ENCODE peak calls at places on chromosomes 11 and 22, in nine cellular contexts. One of them, this sample, is unnamed.

GRCh38 chr22:38431266-38432010 is 23.6 kb downstream of the KCNJ4 start:
- DNase-seq in memory B cell: no peak
- DNase-seq in naive thymus-derived CD4-positive, alpha-beta T cell: no peak
- DNase-seq in right lobe of liver: no peak
- DNase-seq in stimulated activated CD8-positive, alpha-beta memory T cell treated with anti-CD3 and anti-CD28 coated beads, Interleukin-7, amount 100 ng/mL, for 1 hour: no peak
- DNase-seq in NCI-H446: no peak
- DNase-seq in fibroblast of lung: no peak
- DNase-seq in type B pancreatic cell: no peak
- DNase-seq in RPMI7951: no peak
- DNase-seq in this sample: no peak

GRCh38 chr22:32628626-32629587 is 154.3 kb downstream of the FBXO7 start:
- DNase-seq in fibroblast of lung: no peak
- DNase-seq in NCI-H446: no peak
- DNase-seq in naive thymus-derived CD4-positive, alpha-beta T cell: no peak
- DNase-seq in memory B cell: no peak
- DNase-seq in right lobe of liver: peak
- DNase-seq in RPMI7951: peak
- DNase-seq in stimulated activated CD8-positive, alpha-beta memory T cell treated with anti-CD3 and anti-CD28 coated beads, Interleukin-7, amount 100 ng/mL, for 1 hour: no peak
- DNase-seq in type B pancreatic cell: no peak
- DNase-seq in this sample: no peak

GRCh38 chr11:2368851-2369180 is 8.3 kb upstream of the CD81 start:
- DNase-seq in memory B cell: no peak
- DNase-seq in RPMI7951: no peak
- DNase-seq in fibroblast of lung: no peak
- DNase-seq in stimulated activated CD8-positive, alpha-beta memory T cell treated with anti-CD3 and anti-CD28 coated beads, Interleukin-7, amount 100 ng/mL, for 1 hour: no peak
- DNase-seq in naive thymus-derived CD4-positive, alpha-beta T cell: no peak
- DNase-seq in right lobe of liver: no peak
- DNase-seq in type B pancreatic cell: no peak
- DNase-seq in NCI-H446: no peak
- DNase-seq in this sample: peak

GRCh38 chr11:58775066-58775708 is 43.4 kb upstream of the GLYAT start:
- DNase-seq in stimulated activated CD8-positive, alpha-beta memory T cell treated with anti-CD3 and anti-CD28 coated beads, Interleukin-7, amount 100 ng/mL, for 1 hour: no peak
- DNase-seq in type B pancreatic cell: no peak
- DNase-seq in RPMI7951: no peak
- DNase-seq in naive thymus-derived CD4-positive, alpha-beta T cell: no peak
- DNase-seq in right lobe of liver: no peak
- DNase-seq in memory B cell: no peak
- DNase-seq in fibroblast of lung: no peak
- DNase-seq in NCI-H446: no peak
- DNase-seq in this sample: no peak

GRCh38 chr11:62614275-62614674 is 1.2 kb downstream of the ROM1 start:
- DNase-seq in type B pancreatic cell: no peak
- DNase-seq in right lobe of liver: no peak
- DNase-seq in memory B cell: no peak
- DNase-seq in RPMI7951: no peak
- DNase-seq in NCI-H446: no peak
- DNase-seq in fibroblast of lung: no peak
- DNase-seq in naive thymus-derived CD4-positive, alpha-beta T cell: no peak
- DNase-seq in stimulated activated CD8-positive, alpha-beta memory T cell treated with anti-CD3 and anti-CD28 coated beads, Interleukin-7, amount 100 ng/mL, for 1 hour: no peak
- DNase-seq in this sample: no peak

GRCh38 chr11:36022891-36023290 is 79.0 kb downstream of the LDLRAD3 start:
- DNase-seq in type B pancreatic cell: no peak
- DNase-seq in fibroblast of lung: no peak
- DNase-seq in right lobe of liver: no peak
- DNase-seq in RPMI7951: no peak
- DNase-seq in NCI-H446: no peak
- DNase-seq in stimulated activated CD8-positive, alpha-beta memory T cell treated with anti-CD3 and anti-CD28 coated beads, Interleukin-7, amount 100 ng/mL, for 1 hour: no peak
- DNase-seq in naive thymus-derived CD4-positive, alpha-beta T cell: no peak
- DNase-seq in memory B cell: no peak
- DNase-seq in this sample: no peak

GRCh38 chr22:49960967-49961600 is 512 bp downstream of the PIM3 start:
- DNase-seq in memory B cell: peak
- DNase-seq in right lobe of liver: peak
- DNase-seq in NCI-H446: no peak
- DNase-seq in type B pancreatic cell: no peak
- DNase-seq in stimulated activated CD8-positive, alpha-beta memory T cell treated with anti-CD3 and anti-CD28 coated beads, Interleukin-7, amount 100 ng/mL, for 1 hour: no peak
- DNase-seq in naive thymus-derived CD4-positive, alpha-beta T cell: no peak
- DNase-seq in RPMI7951: peak
- DNase-seq in fibroblast of lung: peak
- DNase-seq in this sample: peak

GRCh38 chr11:76752321-76753175 is 30.6 kb upstream of the TSKU start:
- DNase-seq in RPMI7951: peak
- DNase-seq in right lobe of liver: no peak
- DNase-seq in NCI-H446: no peak
- DNase-seq in memory B cell: no peak
- DNase-seq in fibroblast of lung: peak
- DNase-seq in stimulated activated CD8-positive, alpha-beta memory T cell treated with anti-CD3 and anti-CD28 coated beads, Interleukin-7, amount 100 ng/mL, for 1 hour: no peak
- DNase-seq in naive thymus-derived CD4-positive, alpha-beta T cell: no peak
- DNase-seq in type B pancreatic cell: no peak
- DNase-seq in this sample: peak

GRCh38 chr22:36658900-36659299 is 44.7 kb downstream of the CACNG2 start:
- DNase-seq in right lobe of liver: no peak
- DNase-seq in stimulated activated CD8-positive, alpha-beta memory T cell treated with anti-CD3 and anti-CD28 coated beads, Interleukin-7, amount 100 ng/mL, for 1 hour: no peak
- DNase-seq in NCI-H446: no peak
- DNase-seq in memory B cell: no peak
- DNase-seq in naive thymus-derived CD4-positive, alpha-beta T cell: no peak
- DNase-seq in fibroblast of lung: peak
- DNase-seq in RPMI7951: peak
- DNase-seq in type B pancreatic cell: no peak
- DNase-seq in this sample: no peak

GRCh38 chr11:66637557-66638176 is 836 bp upstream of the RBM4 start:
- DNase-seq in type B pancreatic cell: no peak
- DNase-seq in stimulated activated CD8-positive, alpha-beta memory T cell treated with anti-CD3 and anti-CD28 coated beads, Interleukin-7, amount 100 ng/mL, for 1 hour: no peak
- DNase-seq in fibroblast of lung: no peak
- DNase-seq in naive thymus-derived CD4-positive, alpha-beta T cell: no peak
- DNase-seq in memory B cell: no peak
- DNase-seq in right lobe of liver: no peak
- DNase-seq in NCI-H446: no peak
- DNase-seq in RPMI7951: peak
- DNase-seq in this sample: no peak

GRCh38 chr11:69374110-69374981 is 80.4 kb downstream of the MYEOV start:
- DNase-seq in stimulated activated CD8-positive, alpha-beta memory T cell treated with anti-CD3 and anti-CD28 coated beads, Interleukin-7, amount 100 ng/mL, for 1 hour: no peak
- DNase-seq in RPMI7951: no peak
- DNase-seq in memory B cell: no peak
- DNase-seq in fibroblast of lung: no peak
- DNase-seq in type B pancreatic cell: peak
- DNase-seq in NCI-H446: no peak
- DNase-seq in naive thymus-derived CD4-positive, alpha-beta T cell: no peak
- DNase-seq in right lobe of liver: peak
- DNase-seq in this sample: peak

GRCh38 chr22:28029201-28029948 is 110.3 kb upstream of the PITPNB start:
- DNase-seq in NCI-H446: peak
- DNase-seq in type B pancreatic cell: no peak
- DNase-seq in right lobe of liver: no peak
- DNase-seq in stimulated activated CD8-positive, alpha-beta memory T cell treated with anti-CD3 and anti-CD28 coated beads, Interleukin-7, amount 100 ng/mL, for 1 hour: no peak
- DNase-seq in memory B cell: no peak
- DNase-seq in naive thymus-derived CD4-positive, alpha-beta T cell: no peak
- DNase-seq in RPMI7951: peak
- DNase-seq in fibroblast of lung: peak
- DNase-seq in this sample: no peak

GRCh38 chr11:86013718-86014117 is 55.2 kb downstream of the PICALM start:
- DNase-seq in right lobe of liver: no peak
- DNase-seq in naive thymus-derived CD4-positive, alpha-beta T cell: no peak
- DNase-seq in NCI-H446: no peak
- DNase-seq in memory B cell: no peak
- DNase-seq in RPMI7951: no peak
- DNase-seq in type B pancreatic cell: no peak
- DNase-seq in stimulated activated CD8-positive, alpha-beta memory T cell treated with anti-CD3 and anti-CD28 coated beads, Interleukin-7, amount 100 ng/mL, for 1 hour: no peak
- DNase-seq in fibroblast of lung: no peak
- DNase-seq in this sample: no peak

GRCh38 chr22:35376728-35377472 is 4.0 kb upstream of the HMOX1 start:
- DNase-seq in stimulated activated CD8-positive, alpha-beta memory T cell treated with anti-CD3 and anti-CD28 coated beads, Interleukin-7, amount 100 ng/mL, for 1 hour: no peak
- DNase-seq in NCI-H446: no peak
- DNase-seq in fibroblast of lung: peak
- DNase-seq in naive thymus-derived CD4-positive, alpha-beta T cell: no peak
- DNase-seq in RPMI7951: peak
- DNase-seq in memory B cell: peak
- DNase-seq in right lobe of liver: peak
- DNase-seq in type B pancreatic cell: peak
- DNase-seq in this sample: peak

GRCh38 chr11:61023086-61024035 is 51.9 kb downstream of the CD6 start:
- DNase-seq in type B pancreatic cell: no peak
- DNase-seq in NCI-H446: no peak
- DNase-seq in naive thymus-derived CD4-positive, alpha-beta T cell: peak
- DNase-seq in fibroblast of lung: no peak
- DNase-seq in stimulated activated CD8-positive, alpha-beta memory T cell treated with anti-CD3 and anti-CD28 coated beads, Interleukin-7, amount 100 ng/mL, for 1 hour: no peak
- DNase-seq in RPMI7951: no peak
- DNase-seq in memory B cell: no peak
- DNase-seq in right lobe of liver: no peak
- DNase-seq in this sample: peak

GRCh38 chr11:116193321-116194114 is 579.3 kb downstream of the BUD13 start:
- DNase-seq in NCI-H446: no peak
- DNase-seq in stimulated activated CD8-positive, alpha-beta memory T cell treated with anti-CD3 and anti-CD28 coated beads, Interleukin-7, amount 100 ng/mL, for 1 hour: no peak
- DNase-seq in RPMI7951: peak
- DNase-seq in fibroblast of lung: peak
- DNase-seq in naive thymus-derived CD4-positive, alpha-beta T cell: no peak
- DNase-seq in right lobe of liver: no peak
- DNase-seq in type B pancreatic cell: peak
- DNase-seq in memory B cell: no peak
- DNase-seq in this sample: no peak

GRCh38 chr11:81255905-81256304 is 1477.8 kb downstream of the FAM181B start:
- DNase-seq in memory B cell: no peak
- DNase-seq in RPMI7951: no peak
- DNase-seq in NCI-H446: no peak
- DNase-seq in fibroblast of lung: peak
- DNase-seq in stimulated activated CD8-positive, alpha-beta memory T cell treated with anti-CD3 and anti-CD28 coated beads, Interleukin-7, amount 100 ng/mL, for 1 hour: no peak
- DNase-seq in type B pancreatic cell: no peak
- DNase-seq in naive thymus-derived CD4-positive, alpha-beta T cell: no peak
- DNase-seq in right lobe of liver: no peak
- DNase-seq in this sample: no peak

GRCh38 chr11:79412761-79413160 is 28.1 kb downstream of the TENM4 start:
- DNase-seq in RPMI7951: no peak
- DNase-seq in NCI-H446: no peak
- DNase-seq in type B pancreatic cell: no peak
- DNase-seq in right lobe of liver: no peak
- DNase-seq in memory B cell: no peak
- DNase-seq in fibroblast of lung: peak
- DNase-seq in naive thymus-derived CD4-positive, alpha-beta T cell: no peak
- DNase-seq in stimulated activated CD8-positive, alpha-beta memory T cell treated with anti-CD3 and anti-CD28 coated beads, Interleukin-7, amount 100 ng/mL, for 1 hour: no peak
- DNase-seq in this sample: no peak

GRCh38 chr11:19168090-19168489 is 33.7 kb downstream of the CSRP3 start:
- DNase-seq in naive thymus-derived CD4-positive, alpha-beta T cell: no peak
- DNase-seq in fibroblast of lung: no peak
- DNase-seq in right lobe of liver: no peak
- DNase-seq in stimulated activated CD8-positive, alpha-beta memory T cell treated with anti-CD3 and anti-CD28 coated beads, Interleukin-7, amount 100 ng/mL, for 1 hour: no peak
- DNase-seq in type B pancreatic cell: no peak
- DNase-seq in RPMI7951: no peak
- DNase-seq in NCI-H446: no peak
- DNase-seq in memory B cell: no peak
- DNase-seq in this sample: no peak

GRCh38 chr11:35173011-35173511 is 34.1 kb downstream of the CD44 start:
- DNase-seq in memory B cell: no peak
- DNase-seq in type B pancreatic cell: no peak
- DNase-seq in stimulated activated CD8-positive, alpha-beta memory T cell treated with anti-CD3 and anti-CD28 coated beads, Interleukin-7, amount 100 ng/mL, for 1 hour: no peak
- DNase-seq in right lobe of liver: peak
- DNase-seq in NCI-H446: no peak
- DNase-seq in naive thymus-derived CD4-positive, alpha-beta T cell: no peak
- DNase-seq in RPMI7951: no peak
- DNase-seq in fibroblast of lung: no peak
- DNase-seq in this sample: no peak

GRCh38 chr11:86942212-86942611 is 13.0 kb downstream of the FZD4 start:
- DNase-seq in type B pancreatic cell: no peak
- DNase-seq in right lobe of liver: no peak
- DNase-seq in RPMI7951: no peak
- DNase-seq in fibroblast of lung: no peak
- DNase-seq in naive thymus-derived CD4-positive, alpha-beta T cell: no peak
- DNase-seq in stimulated activated CD8-positive, alpha-beta memory T cell treated with anti-CD3 and anti-CD28 coated beads, Interleukin-7, amount 100 ng/mL, for 1 hour: no peak
- DNase-seq in NCI-H446: no peak
- DNase-seq in memory B cell: no peak
- DNase-seq in this sample: no peak

GRCh38 chr22:19750666-19751490 is 9.7 kb upstream of the TBX1 start:
- DNase-seq in fibroblast of lung: peak
- DNase-seq in type B pancreatic cell: no peak
- DNase-seq in RPMI7951: no peak
- DNase-seq in stimulated activated CD8-positive, alpha-beta memory T cell treated with anti-CD3 and anti-CD28 coated beads, Interleukin-7, amount 100 ng/mL, for 1 hour: no peak
- DNase-seq in naive thymus-derived CD4-positive, alpha-beta T cell: no peak
- DNase-seq in memory B cell: no peak
- DNase-seq in NCI-H446: no peak
- DNase-seq in right lobe of liver: no peak
- DNase-seq in this sample: no peak

GRCh38 chr11:30560345-30561106 is 25.6 kb downstream of the MPPED2 start:
- DNase-seq in stimulated activated CD8-positive, alpha-beta memory T cell treated with anti-CD3 and anti-CD28 coated beads, Interleukin-7, amount 100 ng/mL, for 1 hour: no peak
- DNase-seq in naive thymus-derived CD4-positive, alpha-beta T cell: no peak
- DNase-seq in memory B cell: no peak
- DNase-seq in type B pancreatic cell: no peak
- DNase-seq in fibroblast of lung: peak
- DNase-seq in NCI-H446: no peak
- DNase-seq in right lobe of liver: no peak
- DNase-seq in RPMI7951: no peak
- DNase-seq in this sample: no peak

GRCh38 chr22:26477341-26477731 is 6.2 kb downstream of the HPS4 start:
- DNase-seq in right lobe of liver: no peak
- DNase-seq in RPMI7951: no peak
- DNase-seq in type B pancreatic cell: no peak
- DNase-seq in stimulated activated CD8-positive, alpha-beta memory T cell treated with anti-CD3 and anti-CD28 coated beads, Interleukin-7, amount 100 ng/mL, for 1 hour: no peak
- DNase-seq in memory B cell: no peak
- DNase-seq in fibroblast of lung: no peak
- DNase-seq in NCI-H446: no peak
- DNase-seq in naive thymus-derived CD4-positive, alpha-beta T cell: no peak
- DNase-seq in this sample: no peak

GRCh38 chr11:10654211-10655150 is 39.1 kb downstream of the IRAG1 start:
- DNase-seq in fibroblast of lung: peak
- DNase-seq in RPMI7951: peak
- DNase-seq in type B pancreatic cell: no peak
- DNase-seq in memory B cell: peak
- DNase-seq in NCI-H446: peak
- DNase-seq in naive thymus-derived CD4-positive, alpha-beta T cell: peak
- DNase-seq in right lobe of liver: no peak
- DNase-seq in stimulated activated CD8-positive, alpha-beta memory T cell treated with anti-CD3 and anti-CD28 coated beads, Interleukin-7, amount 100 ng/mL, for 1 hour: no peak
- DNase-seq in this sample: no peak

GRCh38 chr11:104650234-104650633 is 248.0 kb downstream of the CASP12 start:
- DNase-seq in naive thymus-derived CD4-positive, alpha-beta T cell: no peak
- DNase-seq in type B pancreatic cell: no peak
- DNase-seq in memory B cell: no peak
- DNase-seq in right lobe of liver: no peak
- DNase-seq in stimulated activated CD8-positive, alpha-beta memory T cell treated with anti-CD3 and anti-CD28 coated beads, Interleukin-7, amount 100 ng/mL, for 1 hour: no peak
- DNase-seq in fibroblast of lung: no peak
- DNase-seq in NCI-H446: no peak
- DNase-seq in RPMI7951: no peak
- DNase-seq in this sample: no peak

GRCh38 chr11:3128356-3129180 is 36.5 kb downstream of the OSBPL5 start:
- DNase-seq in fibroblast of lung: no peak
- DNase-seq in naive thymus-derived CD4-positive, alpha-beta T cell: no peak
- DNase-seq in NCI-H446: no peak
- DNase-seq in type B pancreatic cell: no peak
- DNase-seq in RPMI7951: no peak
- DNase-seq in stimulated activated CD8-positive, alpha-beta memory T cell treated with anti-CD3 and anti-CD28 coated beads, Interleukin-7, amount 100 ng/mL, for 1 hour: no peak
- DNase-seq in memory B cell: no peak
- DNase-seq in right lobe of liver: no peak
- DNase-seq in this sample: peak

GRCh38 chr22:38866399-38867123 is 5.5 kb downstream of the CBX6 start:
- DNase-seq in right lobe of liver: peak
- DNase-seq in type B pancreatic cell: no peak
- DNase-seq in memory B cell: no peak
- DNase-seq in stimulated activated CD8-positive, alpha-beta memory T cell treated with anti-CD3 and anti-CD28 coated beads, Interleukin-7, amount 100 ng/mL, for 1 hour: no peak
- DNase-seq in naive thymus-derived CD4-positive, alpha-beta T cell: no peak
- DNase-seq in NCI-H446: no peak
- DNase-seq in fibroblast of lung: no peak
- DNase-seq in RPMI7951: no peak
- DNase-seq in this sample: peak

GRCh38 chr22:49155039-49155808 is 672.4 kb downstream of the BRD1 start:
- DNase-seq in RPMI7951: no peak
- DNase-seq in naive thymus-derived CD4-positive, alpha-beta T cell: no peak
- DNase-seq in memory B cell: no peak
- DNase-seq in type B pancreatic cell: no peak
- DNase-seq in right lobe of liver: no peak
- DNase-seq in NCI-H446: no peak
- DNase-seq in stimulated activated CD8-positive, alpha-beta memory T cell treated with anti-CD3 and anti-CD28 coated beads, Interleukin-7, amount 100 ng/mL, for 1 hour: no peak
- DNase-seq in fibroblast of lung: no peak
- DNase-seq in this sample: peak

GRCh38 chr11:328012-328411 is 7.4 kb upstream of the IFITM3 start:
- DNase-seq in NCI-H446: no peak
- DNase-seq in memory B cell: no peak
- DNase-seq in naive thymus-derived CD4-positive, alpha-beta T cell: no peak
- DNase-seq in right lobe of liver: peak
- DNase-seq in stimulated activated CD8-positive, alpha-beta memory T cell treated with anti-CD3 and anti-CD28 coated beads, Interleukin-7, amount 100 ng/mL, for 1 hour: no peak
- DNase-seq in fibroblast of lung: no peak
- DNase-seq in type B pancreatic cell: no peak
- DNase-seq in RPMI7951: no peak
- DNase-seq in this sample: peak

GRCh38 chr11:76624515-76625379 is 45.8 kb downstream of the LRRC32 start:
- DNase-seq in NCI-H446: no peak
- DNase-seq in fibroblast of lung: no peak
- DNase-seq in RPMI7951: no peak
- DNase-seq in right lobe of liver: no peak
- DNase-seq in type B pancreatic cell: peak
- DNase-seq in naive thymus-derived CD4-positive, alpha-beta T cell: no peak
- DNase-seq in stimulated activated CD8-positive, alpha-beta memory T cell treated with anti-CD3 and anti-CD28 coated beads, Interleukin-7, amount 100 ng/mL, for 1 hour: no peak
- DNase-seq in memory B cell: no peak
- DNase-seq in this sample: peak

This sample was measured in posterior vena cava.